ENCODE peak calls at places on chromosomes 13 and 19, in nine cellular contexts. One of them, this sample, is unnamed.

GRCh38 chr13:96958286-96958891 is 35.9 kb downstream of the OXGR1 start:
- DNase-seq in right cardiac atrium: no peak
- DNase-seq in stimulated activated CD8-positive, alpha-beta memory T cell treated with anti-CD3 and anti-CD28 coated beads, Interleukin-7, amount 100 ng/mL, for 1 hour: no peak
- DNase-seq in NCI-H2081: peak; percentile 55
- DNase-seq in NCI-H1092 treated with DMSO at 0.1 percent for 48 hours: peak; percentile 54
- DNase-seq in activated naive CD8-positive, alpha-beta T cell treated with anti-CD3 and anti-CD28 coated beads, Interleukin-2, amount 50 U/mL, for 24 hours: no peak
- DNase-seq in RKO: peak; percentile 47
- DNase-seq in fibroblast of mammary gland: peak; percentile 47
- DNase-seq in AG09309: no peak
- DNase-seq in this sample: peak; percentile 21

GRCh38 chr19:13149628-13150186 is 468 bp downstream of the STX10 start:
- DNase-seq in stimulated activated CD8-positive, alpha-beta memory T cell treated with anti-CD3 and anti-CD28 coated beads, Interleukin-7, amount 100 ng/mL, for 1 hour: no peak
- DNase-seq in AG09309: no peak
- DNase-seq in activated naive CD8-positive, alpha-beta T cell treated with anti-CD3 and anti-CD28 coated beads, Interleukin-2, amount 50 U/mL, for 24 hours: peak; percentile 50
- DNase-seq in NCI-H1092 treated with DMSO at 0.1 percent for 48 hours: peak; percentile 63
- DNase-seq in NCI-H2081: peak; percentile 50
- DNase-seq in right cardiac atrium: peak; percentile 86
- DNase-seq in RKO: peak; percentile 82
- DNase-seq in fibroblast of mammary gland: no peak
- DNase-seq in this sample: peak; percentile 65

GRCh38 chr19:47227347-47228167 is 3.4 kb downstream of the BBC3 start:
- DNase-seq in NCI-H2081: no peak
- DNase-seq in fibroblast of mammary gland: peak; percentile 95
- DNase-seq in RKO: peak; percentile 94
- DNase-seq in right cardiac atrium: peak; percentile 95
- DNase-seq in activated naive CD8-positive, alpha-beta T cell treated with anti-CD3 and anti-CD28 coated beads, Interleukin-2, amount 50 U/mL, for 24 hours: peak; percentile 72
- DNase-seq in stimulated activated CD8-positive, alpha-beta memory T cell treated with anti-CD3 and anti-CD28 coated beads, Interleukin-7, amount 100 ng/mL, for 1 hour: no peak
- DNase-seq in NCI-H1092 treated with DMSO at 0.1 percent for 48 hours: no peak
- DNase-seq in AG09309: peak; percentile 80
- DNase-seq in this sample: peak; percentile 97

GRCh38 chr19:13195678-13196077 is 45.5 kb downstream of the IER2 start:
- DNase-seq in NCI-H1092 treated with DMSO at 0.1 percent for 48 hours: no peak
- DNase-seq in NCI-H2081: no peak
- DNase-seq in activated naive CD8-positive, alpha-beta T cell treated with anti-CD3 and anti-CD28 coated beads, Interleukin-2, amount 50 U/mL, for 24 hours: peak; percentile 54
- DNase-seq in fibroblast of mammary gland: no peak
- DNase-seq in RKO: no peak
- DNase-seq in AG09309: no peak
- DNase-seq in right cardiac atrium: no peak
- DNase-seq in stimulated activated CD8-positive, alpha-beta memory T cell treated with anti-CD3 and anti-CD28 coated beads, Interleukin-7, amount 100 ng/mL, for 1 hour: peak; percentile 28
- DNase-seq in this sample: no peak

GRCh38 chr13:37510441-37510840 is 88.1 kb downstream of the POSTN start:
- DNase-seq in NCI-H2081: no peak
- DNase-seq in right cardiac atrium: no peak
- DNase-seq in fibroblast of mammary gland: no peak
- DNase-seq in NCI-H1092 treated with DMSO at 0.1 percent for 48 hours: no peak
- DNase-seq in AG09309: no peak
- DNase-seq in RKO: no peak
- DNase-seq in activated naive CD8-positive, alpha-beta T cell treated with anti-CD3 and anti-CD28 coated beads, Interleukin-2, amount 50 U/mL, for 24 hours: no peak
- DNase-seq in stimulated activated CD8-positive, alpha-beta memory T cell treated with anti-CD3 and anti-CD28 coated beads, Interleukin-7, amount 100 ng/mL, for 1 hour: no peak
- DNase-seq in this sample: no peak

GRCh38 chr19:38837656-38838121 is 6.1 kb upstream of the ECH1 start:
- DNase-seq in NCI-H2081: no peak
- DNase-seq in RKO: no peak
- DNase-seq in activated naive CD8-positive, alpha-beta T cell treated with anti-CD3 and anti-CD28 coated beads, Interleukin-2, amount 50 U/mL, for 24 hours: no peak
- DNase-seq in stimulated activated CD8-positive, alpha-beta memory T cell treated with anti-CD3 and anti-CD28 coated beads, Interleukin-7, amount 100 ng/mL, for 1 hour: no peak
- DNase-seq in NCI-H1092 treated with DMSO at 0.1 percent for 48 hours: no peak
- DNase-seq in AG09309: no peak
- DNase-seq in fibroblast of mammary gland: no peak
- DNase-seq in right cardiac atrium: no peak
- DNase-seq in this sample: peak; percentile 93

GRCh38 chr13:23608704-23609413 is 38.6 kb downstream of the TNFRSF19 start:
- DNase-seq in NCI-H2081: no peak
- DNase-seq in AG09309: no peak
- DNase-seq in activated naive CD8-positive, alpha-beta T cell treated with anti-CD3 and anti-CD28 coated beads, Interleukin-2, amount 50 U/mL, for 24 hours: no peak
- DNase-seq in RKO: no peak
- DNase-seq in stimulated activated CD8-positive, alpha-beta memory T cell treated with anti-CD3 and anti-CD28 coated beads, Interleukin-7, amount 100 ng/mL, for 1 hour: no peak
- DNase-seq in fibroblast of mammary gland: peak; percentile 32
- DNase-seq in right cardiac atrium: peak; percentile 78
- DNase-seq in NCI-H1092 treated with DMSO at 0.1 percent for 48 hours: no peak
- DNase-seq in this sample: peak; percentile 85

GRCh38 chr13:48600374-48601364 is 53.1 kb upstream of the CYSLTR2 start:
- DNase-seq in fibroblast of mammary gland: peak; percentile 32
- DNase-seq in AG09309: no peak
- DNase-seq in stimulated activated CD8-positive, alpha-beta memory T cell treated with anti-CD3 and anti-CD28 coated beads, Interleukin-7, amount 100 ng/mL, for 1 hour: no peak
- DNase-seq in RKO: no peak
- DNase-seq in NCI-H1092 treated with DMSO at 0.1 percent for 48 hours: no peak
- DNase-seq in NCI-H2081: no peak
- DNase-seq in right cardiac atrium: no peak
- DNase-seq in activated naive CD8-positive, alpha-beta T cell treated with anti-CD3 and anti-CD28 coated beads, Interleukin-2, amount 50 U/mL, for 24 hours: no peak
- DNase-seq in this sample: peak; percentile 48

GRCh38 chr13:113402471-113403254 is 38.7 kb upstream of the GRTP1 start:
- DNase-seq in right cardiac atrium: peak; percentile 66
- DNase-seq in stimulated activated CD8-positive, alpha-beta memory T cell treated with anti-CD3 and anti-CD28 coated beads, Interleukin-7, amount 100 ng/mL, for 1 hour: no peak
- DNase-seq in activated naive CD8-positive, alpha-beta T cell treated with anti-CD3 and anti-CD28 coated beads, Interleukin-2, amount 50 U/mL, for 24 hours: no peak
- DNase-seq in fibroblast of mammary gland: no peak
- DNase-seq in NCI-H1092 treated with DMSO at 0.1 percent for 48 hours: no peak
- DNase-seq in NCI-H2081: no peak
- DNase-seq in AG09309: no peak
- DNase-seq in RKO: no peak
- DNase-seq in this sample: no peak

GRCh38 chr13:22028831-22029230 is 358.0 kb downstream of the FGF9 start:
- DNase-seq in AG09309: no peak
- DNase-seq in NCI-H2081: no peak
- DNase-seq in fibroblast of mammary gland: no peak
- DNase-seq in stimulated activated CD8-positive, alpha-beta memory T cell treated with anti-CD3 and anti-CD28 coated beads, Interleukin-7, amount 100 ng/mL, for 1 hour: no peak
- DNase-seq in NCI-H1092 treated with DMSO at 0.1 percent for 48 hours: no peak
- DNase-seq in activated naive CD8-positive, alpha-beta T cell treated with anti-CD3 and anti-CD28 coated beads, Interleukin-2, amount 50 U/mL, for 24 hours: no peak
- DNase-seq in right cardiac atrium: no peak
- DNase-seq in RKO: no peak
- DNase-seq in this sample: no peak

GRCh38 chr19:3224346-3225325 is at the start of gene CELF5:
- DNase-seq in NCI-H1092 treated with DMSO at 0.1 percent for 48 hours: peak; percentile 21
- DNase-seq in activated naive CD8-positive, alpha-beta T cell treated with anti-CD3 and anti-CD28 coated beads, Interleukin-2, amount 50 U/mL, for 24 hours: peak; percentile 65
- DNase-seq in RKO: peak; percentile 34
- DNase-seq in AG09309: no peak
- DNase-seq in fibroblast of mammary gland: no peak
- DNase-seq in stimulated activated CD8-positive, alpha-beta memory T cell treated with anti-CD3 and anti-CD28 coated beads, Interleukin-7, amount 100 ng/mL, for 1 hour: peak; percentile 35
- DNase-seq in NCI-H2081: peak; percentile 27
- DNase-seq in right cardiac atrium: peak; percentile 84
- DNase-seq in this sample: peak; percentile 43

GRCh38 chr13:59684105-59684504 is 479.6 kb downstream of the DIAPH3 start:
- DNase-seq in NCI-H1092 treated with DMSO at 0.1 percent for 48 hours: no peak
- DNase-seq in NCI-H2081: no peak
- DNase-seq in RKO: no peak
- DNase-seq in stimulated activated CD8-positive, alpha-beta memory T cell treated with anti-CD3 and anti-CD28 coated beads, Interleukin-7, amount 100 ng/mL, for 1 hour: no peak
- DNase-seq in right cardiac atrium: no peak
- DNase-seq in AG09309: no peak
- DNase-seq in activated naive CD8-positive, alpha-beta T cell treated with anti-CD3 and anti-CD28 coated beads, Interleukin-2, amount 50 U/mL, for 24 hours: no peak
- DNase-seq in fibroblast of mammary gland: no peak
- DNase-seq in this sample: no peak

GRCh38 chr19:10416083-10416379 is 4.3 kb upstream of the PDE4A start:
- DNase-seq in NCI-H1092 treated with DMSO at 0.1 percent for 48 hours: no peak
- DNase-seq in RKO: no peak
- DNase-seq in stimulated activated CD8-positive, alpha-beta memory T cell treated with anti-CD3 and anti-CD28 coated beads, Interleukin-7, amount 100 ng/mL, for 1 hour: no peak
- DNase-seq in activated naive CD8-positive, alpha-beta T cell treated with anti-CD3 and anti-CD28 coated beads, Interleukin-2, amount 50 U/mL, for 24 hours: no peak
- DNase-seq in fibroblast of mammary gland: no peak
- DNase-seq in NCI-H2081: no peak
- DNase-seq in AG09309: no peak
- DNase-seq in right cardiac atrium: no peak
- DNase-seq in this sample: no peak

This sample was measured in EH.